ENCODE peak calls at places on chromosome 13, in six cellular contexts. H is fibroblast of lung, S is IMR-90, E is OCI-LY7, K is BE2C, W is A549. M is an unnamed sample.

GRCh38 chr13:79936368-79937136 is 404.4 kb downstream of the SPRY2 start:
- DNase-seq in K (peak; percentile 51), W (peak; percentile 95), E (no peak), S (peak; percentile 100), H (peak; percentile 100), M (no peak)

GRCh38 chr13:34172048-34172447 is 354.1 kb downstream of the RFC3 start:
- DNase-seq in W (no peak), E (no peak), H (no peak), K (no peak), S (no peak), M (no peak)

GRCh38 chr13:91406619-91407018 is 8.2 kb downstream of the GPC5 start:
- DNase-seq in H (peak; percentile 33), W (peak; percentile 23), E (peak; percentile 92), S (peak; percentile 35), K (peak; percentile 66), M (no peak)

GRCh38 chr13:45851171-45851889 is at the start of gene SIAH3:
- DNase-seq in W (peak; percentile 2), S (no peak), E (no peak), H (peak; percentile 40), K (no peak), M (no peak)

GRCh38 chr13:72180253-72180952 is 313.4 kb upstream of the DACH1 start:
- DNase-seq in H (peak; percentile 92), K (no peak), S (peak; percentile 0), E (no peak), W (no peak), M (no peak)

GRCh38 chr13:44806841-44807240 is 182.4 kb downstream of the NUFIP1 start:
- DNase-seq in H (no peak), S (no peak), K (no peak), E (no peak), W (no peak), M (no peak)

GRCh38 chr13:39462456-39462855 is 140.5 kb downstream of the LHFPL6 start:
- DNase-seq in K (no peak), E (no peak), W (no peak), S (no peak), H (peak; percentile 67), M (no peak)

GRCh38 chr13:48909088-48909389 is 66.7 kb upstream of the FNDC3A start:
- DNase-seq in W (no peak), S (no peak), E (no peak), K (no peak), H (no peak), M (no peak)

GRCh38 chr13:103788061-103788652 is 721.9 kb upstream of the SLC10A2 start:
- DNase-seq in S (no peak), E (no peak), H (no peak), K (peak; percentile 58), W (no peak), M (no peak)

GRCh38 chr13:25633108-25633507 is 261.3 kb downstream of the ATP8A2 start:
- DNase-seq in E (no peak), H (peak; percentile 13), K (no peak), S (no peak), W (no peak), M (no peak)

GRCh38 chr13:86882107-86882506 is 789.1 kb upstream of the SLITRK5 start:
- DNase-seq in W (no peak), K (no peak), E (no peak), H (no peak), S (no peak), M (no peak)

GRCh38 chr13:33145667-33146066 is 129.4 kb downstream of the KL start:
- DNase-seq in E (no peak), H (no peak), S (no peak), K (no peak), W (no peak), M (no peak)

GRCh38 chr13:109608503-109608902 is 177.9 kb downstream of the IRS2 start:
- DNase-seq in K (no peak), W (no peak), E (no peak), H (no peak), S (no peak), M (no peak)

GRCh38 chr13:71290963-71291937 is 575.8 kb downstream of the DACH1 start:
- DNase-seq in K (no peak), W (peak; percentile 73), H (peak; percentile 2), S (peak; percentile 1), E (peak; percentile 11), M (no peak)

GRCh38 chr13:112968380-112968909 is 569 bp upstream of the MCF2L start:
- DNase-seq in E (peak; percentile 24), W (no peak), S (no peak), K (no peak), H (no peak), M (peak; percentile 84)

GRCh38 chr13:95624020-95624419 is 20.5 kb downstream of the DZIP1 start:
- DNase-seq in K (peak; percentile 43), W (peak; percentile 52), H (peak; percentile 52), E (peak; percentile 38), S (peak; percentile 64), M (no peak)

GRCh38 chr13:112469071-112469745 is 93.1 kb downstream of the SPACA7 start:
- DNase-seq in H (no peak), K (no peak), E (no peak), S (no peak), W (no peak), M (peak; percentile 32)

GRCh38 chr13:94218537-94218936 is 260.9 kb downstream of the DCT start:
- DNase-seq in H (no peak), K (no peak), S (no peak), E (no peak), W (no peak), M (no peak)

GRCh38 chr13:19158006-19158405 is 23.6 kb downstream of the TUBA3C start:
- DNase-seq in S (no peak), H (no peak), E (no peak), K (no peak), W (no peak), M (no peak)

GRCh38 chr13:45349438-45349837 is 8.5 kb upstream of the TPT1 start:
- DNase-seq in W (no peak), S (peak; percentile 51), H (no peak), E (no peak), K (no peak), M (no peak)

GRCh38 chr13:100532836-100533435 is 55.7 kb downstream of the GGACT start:
- DNase-seq in K (no peak), S (no peak), E (no peak), H (no peak), W (no peak), M (no peak)

GRCh38 chr13:79307866-79308298 is 98.2 kb downstream of the RBM26 start:
- DNase-seq in H (peak; percentile 52), S (peak; percentile 61), K (no peak), W (peak; percentile 1), E (peak; percentile 7), M (no peak)

GRCh38 chr13:113005076-113005865 is 36.3 kb downstream of the MCF2L start:
- DNase-seq in K (no peak), W (no peak), H (no peak), S (no peak), E (peak; percentile 20), M (no peak)

GRCh38 chr13:46751811-46752635 is 44.9 kb downstream of the ESD start:
- DNase-seq in H (peak; percentile 72), S (peak; percentile 45), E (peak; percentile 65), W (no peak), K (no peak), M (no peak)

GRCh38 chr13:62209539-62209938 is 793.9 kb upstream of the PCDH20 start:
- DNase-seq in W (no peak), E (peak; percentile 94), H (no peak), S (no peak), K (no peak), M (no peak)

GRCh38 chr13:33110713-33111413 is 94.6 kb downstream of the KL start:
- DNase-seq in K (no peak), H (peak; percentile 75), S (peak; percentile 56), E (peak; percentile 32), W (no peak), M (peak; percentile 37)

GRCh38 chr13:111373486-111373885 is 53.0 kb downstream of the TEX29 start:
- DNase-seq in K (no peak), H (no peak), E (no peak), W (no peak), S (no peak), M (no peak)

GRCh38 chr13:20429682-20430081 is 96.0 kb downstream of the CRYL1 start:
- DNase-seq in E (no peak), H (no peak), K (no peak), W (no peak), S (no peak), M (no peak)
- H3K4me1 ChIP-seq in E (no peaks in the 10 kb centered on the region), H (no peaks in the 10 kb centered on the region), K (peaks cover 5% of the 10 kb centered on the region), W (no peaks in the 10 kb centered on the region), S (no peaks in the 10 kb centered on the region), M (no peaks in the 10 kb centered on the region)

GRCh38 chr13:88761145-88761544 is 1090.0 kb downstream of the SLITRK5 start:
- DNase-seq in H (no peak), W (no peak), E (no peak), K (no peak), S (no peak), M (no peak)
- TF ChIP-seq CTCF in H (no peak), W (no peak), E (no peak), K (no peak), S (no peak), M (no peak)

DNA sequence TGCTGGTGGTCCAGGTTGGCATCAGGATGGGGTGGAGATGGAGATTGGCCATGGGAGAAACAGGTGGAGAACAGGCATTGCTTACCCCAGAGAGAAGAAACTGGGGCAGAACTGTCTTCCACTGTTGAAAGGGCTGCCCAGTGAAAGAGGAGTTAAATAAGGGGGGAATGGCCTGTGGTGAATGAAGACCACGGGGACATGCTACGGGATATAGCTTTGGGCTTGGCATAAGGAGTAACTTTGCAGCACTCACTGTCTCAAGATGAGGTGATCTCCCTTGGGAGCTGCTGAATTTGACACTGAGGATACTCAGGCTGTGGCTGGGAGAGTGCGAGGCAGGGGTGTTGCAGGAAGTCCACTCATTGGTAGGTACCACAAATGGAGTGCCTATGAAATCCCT is 10.6 kb upstream of the GPR18 start:
- DNase-seq in K (no peak), W (no peak), E (no peak), H (no peak), S (no peak), M (no peak)
- H3K4me1 ChIP-seq in K (no peaks in the 10 kb centered on the region), W (no peaks in the 10 kb centered on the region), E (peaks cover 32% of the 10 kb centered on the region), H (no peaks in the 10 kb centered on the region), S (no peaks in the 10 kb centered on the region), M (no peaks in the 10 kb centered on the region)

GRCh38 chr13:98771838-98772611 is 19.6 kb upstream of the SLC15A1 start:
- DNase-seq in S (no peak), W (no peak), K (no peak), E (no peak), H (no peak), M (no peak)

GRCh38 chr13:98775386-98775785 is 22.9 kb upstream of the SLC15A1 start:
- DNase-seq in E (no peak), H (no peak), S (no peak), K (no peak), W (no peak), M (no peak)

GRCh38 chr13:98773921-98774320 is 21.4 kb upstream of the SLC15A1 start:
- DNase-seq in S (no peak), W (no peak), H (no peak), E (no peak), K (no peak), M (no peak)

GRCh38 chr13:98774776-98775175 is 22.3 kb upstream of the SLC15A1 start:
- DNase-seq in E (no peak), H (no peak), W (no peak), K (no peak), S (no peak), M (no peak)

DNA sequence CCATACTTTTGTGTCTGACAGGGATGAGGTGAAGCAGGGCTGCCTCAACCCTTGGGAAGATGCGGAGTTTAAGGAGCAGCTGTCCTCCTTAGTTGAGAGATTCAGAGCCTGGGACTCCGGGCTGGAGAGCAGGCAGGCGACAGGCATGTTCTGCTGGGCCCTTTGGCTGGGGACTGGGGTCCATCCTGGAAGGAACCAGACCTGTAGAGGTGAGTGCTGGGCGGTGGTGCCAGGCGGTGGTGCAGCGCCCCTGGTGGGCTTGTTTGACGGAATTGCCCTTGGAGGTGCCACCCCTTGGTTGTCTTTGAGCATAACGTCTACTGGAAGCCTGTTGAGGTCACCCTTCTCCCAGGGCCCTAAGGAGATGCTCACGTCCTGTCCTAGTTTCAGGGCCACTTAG is 20.6 kb upstream of the SLC15A1 start:
- DNase-seq in H (no peak), W (no peak), S (no peak), E (peak; percentile 8), K (no peak), M (no peak)
- TF ChIP-seq CTCF in H (no peak), W (no peak), S (no peak), E (peak; percentile 56), K (no peak), M (no peak)